ENCODE peak calls at places on chromosomes 2 and 18, in five cellular contexts. P is stimulated activated CD4-positive, alpha-beta T cell treated with anti-CD3 and anti-CD28 coated beads, Interleukin-12 subunit alpha, Interleukin-12 subunit beta, amount 100 ng/mL, for 48 hours; V is cardiac muscle cell; T is NCI-H1105; D is NCI-H226. O is an unnamed sample.

GRCh38 chr2:234378440-234378839 is 118.4 kb downstream of the ARL4C start:
- DNase-seq in P (no peak), V (no peak), T (no peak), D (no peak), O (no peak)

GRCh38 chr18:9738266-9738969 is 30.3 kb downstream of the RAB31 start:
- DNase-seq in P (no peak), V (no peak), T (no peak), D (no peak), O (peak)

GRCh38 chr2:210633699-210634098 is 77.3 kb downstream of the CPS1 start:
- DNase-seq in P (no peak), V (peak), T (no peak), D (no peak), O (no peak)

GRCh38 chr2:44596537-44597320 is 235.0 kb downstream of the CAMKMT start:
- DNase-seq in P (no peak), V (no peak), T (no peak), D (no peak), O (no peak)

GRCh38 chr2:152573168-152573567 is 144.1 kb downstream of the PRPF40A start:
- DNase-seq in P (peak), V (no peak), T (no peak), D (peak), O (peak)

GRCh38 chr2:189559579-189560272 is 20.9 kb downstream of the SLC40A1 start:
- DNase-seq in P (no peak), V (no peak), T (no peak), D (no peak), O (peak)

GRCh38 chr18:63553117-63553516 is 10.9 kb downstream of the SERPINB12 start:
- DNase-seq in P (no peak), V (peak), T (no peak), D (peak), O (no peak)

GRCh38 chr2:198700330-198700729 is 757.4 kb downstream of the SATB2 start:
- DNase-seq in P (no peak), V (no peak), T (peak), D (no peak), O (no peak)

GRCh38 chr2:88521445-88522070 is 69.1 kb upstream of the FOXI3 start:
- DNase-seq in P (no peak), V (no peak), T (no peak), D (peak), O (no peak)

GRCh38 chr2:36528761-36529392 is 69.1 kb downstream of the FEZ2 start:
- DNase-seq in P (no peak), V (no peak), T (no peak), D (no peak), O (no peak)

GRCh38 chr2:239014458-239014857 is 166.6 kb downstream of the TWIST2 start:
- DNase-seq in P (no peak), V (no peak), T (no peak), D (no peak), O (no peak)

GRCh38 chr2:176129825-176130152 is 284 bp downstream of the HOXD8 start:
- DNase-seq in P (no peak), V (no peak), T (no peak), D (no peak), O (no peak)

GRCh38 chr2:101830555-101830954 is 133.0 kb downstream of the MAP4K4 start:
- DNase-seq in P (peak), V (no peak), T (no peak), D (peak), O (no peak)

GRCh38 chr2:140891614-140892212 is 1239.1 kb downstream of the LRP1B start:
- DNase-seq in P (no peak), V (peak), T (no peak), D (no peak), O (no peak)

GRCh38 chr2:3838348-3838747 is 135.0 kb downstream of the DCDC2C start:
- DNase-seq in P (no peak), V (no peak), T (no peak), D (no peak), O (no peak)

GRCh38 chr2:198053173-198053572 is 248.8 kb downstream of the PLCL1 start:
- DNase-seq in P (no peak), V (no peak), T (no peak), D (no peak), O (no peak)

GRCh38 chr2:106183093-106183837 is 10.8 kb downstream of the UXS1 start:
- DNase-seq in P (no peak), V (no peak), T (no peak), D (no peak), O (no peak)

GRCh38 chr2:233248999-233249398 is 2.5 kb upstream of the ATG16L1 start:
- DNase-seq in P (no peak), V (no peak), T (no peak), D (no peak), O (peak)

GRCh38 chr2:138122891-138123290 is 158.6 kb downstream of the HNMT start:
- DNase-seq in P (no peak), V (no peak), T (no peak), D (peak), O (no peak)

GRCh38 chr2:26809876-26810577 is 24.2 kb downstream of the CENPA start:
- DNase-seq in P (no peak), V (no peak), T (no peak), D (no peak), O (peak)

GRCh38 chr2:161420406-161421025 is 4.4 kb downstream of the TBR1 start:
- DNase-seq in P (no peak), V (no peak), T (no peak), D (no peak), O (peak)

GRCh38 chr18:40868110-40868858 is 1086.8 kb upstream of the PIK3C3 start:
- DNase-seq in P (no peak), V (no peak), T (no peak), D (peak), O (no peak)

GRCh38 chr2:168441214-168441872 is 14.7 kb upstream of the CERS6 start:
- DNase-seq in P (no peak), V (no peak), T (no peak), D (no peak), O (no peak)

GRCh38 chr18:45565280-45565970 is 49.9 kb upstream of the SLC14A2 start:
- DNase-seq in P (no peak), V (peak), T (no peak), D (no peak), O (no peak)

GRCh38 chr2:96893289-96894150 is 23.6 kb upstream of the SEMA4C start:
- DNase-seq in P (no peak), V (no peak), T (no peak), D (no peak), O (no peak)

GRCh38 chr2:196176142-196176738 is 4.9 kb upstream of the STK17B start:
- DNase-seq in P (peak), V (no peak), T (no peak), D (no peak), O (peak)

GRCh38 chr2:226579519-226579918 is 220.1 kb downstream of the IRS1 start:
- DNase-seq in P (no peak), V (no peak), T (no peak), D (no peak), O (no peak)

GRCh38 chr2:199692489-199692888 is 158.5 kb downstream of the FTCDNL1 start:
- DNase-seq in P (no peak), V (peak), T (peak), D (no peak), O (no peak)

GRCh38 chr18:11553098-11553940 is 56.1 kb upstream of the SLC35G4 start:
- DNase-seq in P (peak), V (peak), T (peak), D (peak), O (peak)

GRCh38 chr2:195566201-195566600 is 90.8 kb upstream of the SLC39A10 start:
- DNase-seq in P (no peak), V (no peak), T (no peak), D (peak), O (no peak)

GRCh38 chr2:166614027-166614426 is 120.0 kb upstream of the SCN7A start:
- DNase-seq in P (no peak), V (peak), T (peak), D (no peak), O (no peak)

GRCh38 chr2:231710751-231711676 is 2.7 kb downstream of the PTMA start:
- DNase-seq in P (peak), V (peak), T (no peak), D (no peak), O (peak)

GRCh38 chr2:168432565-168433186 is 23.4 kb upstream of the CERS6 start:
- DNase-seq in P (peak), V (no peak), T (peak), D (no peak), O (no peak)

GRCh38 chr18:11976882-11977281 is 4.4 kb upstream of the IMPA2 start:
- DNase-seq in P (no peak), V (no peak), T (no peak), D (no peak), O (no peak)

O was measured in KBM-7.